ENCODE peak calls at places on chromosomes 6 and 20, in five cellular contexts. W is AG04450, K is astrocyte of the cerebellum, F is GM10248, G is testis. I is an unnamed sample.

GRCh38 chr20:41004561-41005360 is 23.9 kb upstream of the TOP1 start:
- DNase-seq in W (no peak), K (no peak), F (no peak), G (no peak), I (no peak)

GRCh38 chr6:132669690-132670291 is 10.8 kb upstream of the TAAR1 start:
- DNase-seq in W (no peak), K (peak), F (peak), G (no peak), I (no peak)

GRCh38 chr6:42118162-42119001 is 24.0 kb downstream of the C6orf132 start:
- DNase-seq in W (no peak), K (no peak), F (no peak), G (no peak), I (peak)

GRCh38 chr6:97867177-97867576 is 584.2 kb upstream of the MMS22L start:
- DNase-seq in W (no peak), K (no peak), F (no peak), G (no peak), I (no peak)

GRCh38 chr6:135935951-135936601 is 84.6 kb downstream of the PDE7B start:
- DNase-seq in W (no peak), K (no peak), F (no peak), G (no peak), I (peak)

GRCh38 chr20:23116301-23117089 is 30.4 kb upstream of the CD93 start:
- DNase-seq in W (peak), K (no peak), F (no peak), G (no peak), I (no peak)

GRCh38 chr6:160462551-160463109 is 114.5 kb downstream of the SLC22A3 start:
- DNase-seq in W (peak), K (peak), F (peak), G (no peak), I (no peak)

GRCh38 chr20:5150226-5151076 is 23.6 kb downstream of the CDS2 start:
- DNase-seq in W (no peak), K (no peak), F (no peak), G (no peak), I (no peak)

GRCh38 chr6:95581073-95581472 is 3.7 kb downstream of the MANEA start:
- DNase-seq in W (no peak), K (no peak), F (no peak), G (no peak), I (peak)

GRCh38 chr20:59958626-59959025 is 403 bp downstream of the CDH26 start:
- DNase-seq in W (no peak), K (no peak), F (no peak), G (no peak), I (no peak)

GRCh38 chr20:35561671-35562070 is 19.8 kb downstream of the ERGIC3 start:
- DNase-seq in W (no peak), K (no peak), F (no peak), G (no peak), I (no peak)

GRCh38 chr6:41277644-41278043 is 8.8 kb downstream of the TREM1 start:
- DNase-seq in W (no peak), K (no peak), F (no peak), G (no peak), I (no peak)

GRCh38 chr6:40343318-40343886 is 243.8 kb downstream of the LRFN2 start:
- DNase-seq in W (no peak), K (no peak), F (no peak), G (peak), I (no peak)

GRCh38 chr6:113909224-113909856 is 52.2 kb downstream of the MARCKS start:
- DNase-seq in W (peak), K (peak), F (peak), G (no peak), I (peak)

GRCh38 chr6:14017626-14018475 is 93.1 kb downstream of the RNF182 start:
- DNase-seq in W (no peak), K (no peak), F (no peak), G (peak), I (no peak)

GRCh38 chr20:3423126-3423525 is 15.7 kb upstream of the DNAAF9 start:
- DNase-seq in W (no peak), K (no peak), F (no peak), G (no peak), I (no peak)

GRCh38 chr20:20480689-20481088 is 112.8 kb downstream of the INSM1 start:
- DNase-seq in W (no peak), K (peak), F (no peak), G (no peak), I (no peak)

GRCh38 chr6:125002090-125002741 is 40.0 kb downstream of the RNF217 start:
- DNase-seq in W (no peak), K (no peak), F (no peak), G (peak), I (no peak)

GRCh38 chr6:36809933-36810844 is 29.1 kb downstream of the CPNE5 start:
- DNase-seq in W (no peak), K (no peak), F (no peak), G (no peak), I (no peak)

GRCh38 chr20:23626040-23626620 is 11.6 kb downstream of the CST3 start:
- DNase-seq in W (no peak), K (no peak), F (no peak), G (no peak), I (no peak)

GRCh38 chr20:51249781-51250180 is 226.9 kb upstream of the KCNG1 start:
- DNase-seq in W (no peak), K (no peak), F (no peak), G (no peak), I (no peak)

GRCh38 chr6:100658486-100658885 is 193.8 kb upstream of the SIM1 start:
- DNase-seq in W (no peak), K (no peak), F (no peak), G (no peak), I (no peak)

GRCh38 chr6:165231581-165232276 is 77.7 kb downstream of the C6orf118 start:
- DNase-seq in W (no peak), K (peak), F (no peak), G (peak), I (peak)

GRCh38 chr6:87029711-87030314 is 65.1 kb downstream of the CGA start:
- DNase-seq in W (peak), K (peak), F (peak), G (no peak), I (peak)
- TF ChIP-seq CTCF in W (peak), K (peak), F (peak), G (peak), I (peak)

GRCh38 chr6:157645201-157645795 is 177.7 kb upstream of the SNX9 start:
- DNase-seq in W (no peak), K (no peak), F (no peak), G (no peak), I (no peak)

GRCh38 chr6:157641837-157642236 is 181.2 kb upstream of the SNX9 start:
- DNase-seq in W (no peak), K (no peak), F (no peak), G (no peak), I (no peak)

GRCh38 chr6:157642736-157643135 is 180.3 kb upstream of the SNX9 start:
- DNase-seq in W (no peak), K (no peak), F (no peak), G (no peak), I (no peak)

GRCh38 chr6:157646012-157646411 is 177.0 kb upstream of the SNX9 start:
- DNase-seq in W (no peak), K (no peak), F (no peak), G (no peak), I (no peak)

DNA sequence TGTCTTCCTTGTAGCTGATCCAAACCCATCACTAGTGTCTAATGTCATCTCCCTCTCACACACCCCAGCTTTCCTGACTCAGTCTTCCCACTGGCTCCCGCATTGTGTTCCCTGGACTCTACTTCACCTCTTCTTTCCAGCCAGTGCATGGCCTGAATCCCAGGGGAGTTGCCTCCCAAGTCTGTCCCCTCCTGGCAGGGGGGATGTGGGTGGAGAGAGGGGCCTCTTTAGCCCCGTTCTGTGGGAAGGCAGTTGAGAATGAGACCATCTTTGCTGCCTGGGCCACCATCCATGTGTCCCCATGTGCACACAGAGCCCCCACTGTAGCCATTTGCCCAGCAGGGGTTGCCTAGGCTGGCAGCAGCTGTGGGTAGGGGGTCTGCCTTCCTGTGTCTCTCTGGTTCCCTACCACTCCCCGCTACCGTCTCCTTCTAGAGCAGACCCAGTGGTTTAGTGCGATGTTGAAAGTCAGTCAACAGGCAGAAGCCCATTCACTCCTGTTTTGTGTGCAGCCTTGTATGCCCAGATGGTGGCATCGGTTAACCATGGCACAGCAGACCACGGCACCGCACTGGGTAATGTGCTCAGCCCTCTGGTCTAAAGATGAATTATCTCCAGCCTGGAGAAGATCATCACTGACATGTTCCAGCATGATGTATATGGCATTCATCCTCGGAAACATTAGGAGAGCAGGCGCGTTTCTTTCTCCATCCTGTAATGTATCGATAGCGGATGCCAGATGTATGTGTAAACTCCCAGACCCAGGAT is 178.8 kb upstream of the SNX9 start:
- DNase-seq in W (no peak), K (no peak), F (no peak), G (no peak), I (no peak)
- TF ChIP-seq CTCF in W (peak), K (peak), F (no peak), G (no peak), I (peak)

GRCh38 chr20:62623488-62624324 is 18.6 kb upstream of the SLCO4A1 start:
- DNase-seq in W (peak), K (peak), F (peak), G (peak), I (peak)
- TF ChIP-seq CTCF in W (no peak), K (no peak), F (no peak), G (no peak), I (no peak)

GRCh38 chr6:149648148-149649145 is at the start of gene KATNA1:
- DNase-seq in W (peak), K (peak), F (peak), G (peak), I (peak)
- TF ChIP-seq CTCF in W (no peak), K (no peak), F (peak), G (no peak), I (no peak)

GRCh38 chr6:4610256-4610655 is 165.9 kb upstream of the CDYL start:
- DNase-seq in W (no peak), K (peak), F (no peak), G (no peak), I (no peak)

GRCh38 chr6:4607026-4607704 is 169.0 kb upstream of the CDYL start:
- DNase-seq in W (peak), K (peak), F (no peak), G (peak), I (peak)

GRCh38 chr6:4606681-4607025 is 169.6 kb upstream of the CDYL start:
- DNase-seq in W (no peak), K (peak), F (no peak), G (no peak), I (no peak)

GRCh38 chr6:4607793-4608192 is 168.4 kb upstream of the CDYL start:
- DNase-seq in W (no peak), K (peak), F (no peak), G (no peak), I (no peak)

DNA sequence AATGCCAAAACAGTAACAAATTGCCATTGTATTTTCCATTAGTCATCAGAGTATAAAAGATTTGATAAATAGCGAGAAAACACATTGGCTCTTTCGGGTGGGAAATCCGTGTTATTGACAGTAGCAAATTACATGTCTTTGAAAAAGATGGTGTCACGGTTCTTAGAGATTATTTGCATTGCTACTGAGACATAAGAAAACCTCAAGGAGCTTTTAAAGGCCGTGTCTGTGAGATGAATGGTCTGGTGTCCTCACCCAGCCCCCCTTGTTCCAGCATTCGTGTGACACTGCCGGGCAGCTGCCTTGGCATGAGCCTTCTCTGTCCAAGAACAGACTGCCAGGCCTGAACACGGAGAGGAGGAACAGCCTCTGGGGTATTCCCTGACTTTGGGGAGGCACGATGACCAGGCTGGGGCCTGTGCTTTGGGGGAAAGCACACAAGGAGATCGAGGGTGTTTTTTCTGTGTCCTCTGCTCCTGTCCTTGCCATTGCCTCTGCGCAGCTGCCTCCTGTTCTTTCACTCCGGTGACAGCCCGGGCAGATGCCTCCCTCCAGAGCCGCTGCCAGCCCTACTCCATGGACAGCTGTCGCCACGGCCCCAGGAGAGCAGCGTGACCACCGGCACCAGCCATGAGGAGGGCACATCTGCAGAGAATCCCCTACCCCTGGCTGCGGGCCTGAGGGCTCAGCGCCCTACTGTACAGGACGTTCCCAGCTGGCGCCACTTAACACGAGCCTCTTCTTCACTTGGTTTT is 167.7 kb upstream of the CDYL start:
- DNase-seq in W (no peak), K (no peak), F (no peak), G (no peak), I (no peak)
- TF ChIP-seq CTCF in W (no peak), K (no peak), F (no peak), G (no peak), I (no peak)

GRCh38 chr6:33719326-33719987 is 8.0 kb upstream of the UQCC2 start:
- DNase-seq in W (no peak), K (no peak), F (no peak), G (no peak), I (no peak)
- TF ChIP-seq CTCF in W (no peak), K (no peak), F (no peak), G (no peak), I (no peak)

DNA sequence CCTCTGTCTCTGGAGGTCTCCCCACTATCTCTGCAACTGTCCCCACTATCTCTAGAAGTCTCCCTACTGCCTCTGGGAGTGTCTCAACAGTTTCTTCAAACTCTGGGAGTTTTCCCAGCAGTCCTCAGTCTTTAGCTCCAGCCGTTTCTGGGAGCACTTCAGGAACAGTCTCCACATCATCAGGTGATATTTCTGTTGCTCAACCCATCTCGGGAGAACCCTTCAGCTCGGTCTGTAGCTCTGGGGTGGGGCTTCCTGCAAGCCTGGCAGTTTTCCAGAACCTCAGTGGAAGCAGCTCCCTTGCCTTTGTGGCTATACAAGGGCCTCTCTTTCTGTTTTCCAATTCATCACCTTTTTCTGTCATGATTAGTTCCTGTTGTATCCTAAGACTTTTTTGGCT is 3.0 kb upstream of the SFTA2 start:
- DNase-seq in W (no peak), K (no peak), F (no peak), G (no peak), I (no peak)
- TF ChIP-seq CTCF in W (no peak), K (no peak), F (no peak), G (no peak), I (no peak)

GRCh38 chr6:50457351-50457750 is 256.0 kb upstream of the TFAP2D start:
- DNase-seq in W (no peak), K (no peak), F (no peak), G (no peak), I (no peak)

GRCh38 chr6:50449128-50449527 is 264.2 kb upstream of the TFAP2D start:
- DNase-seq in W (no peak), K (no peak), F (no peak), G (no peak), I (no peak)

GRCh38 chr6:50452001-50452400 is 261.3 kb upstream of the TFAP2D start:
- DNase-seq in W (no peak), K (no peak), F (no peak), G (no peak), I (no peak)

GRCh38 chr6:50455029-50455428 is 258.3 kb upstream of the TFAP2D start:
- DNase-seq in W (no peak), K (no peak), F (no peak), G (no peak), I (no peak)
- TF ChIP-seq CTCF in W (no peak), K (no peak), F (no peak), G (no peak), I (no peak)

I was measured in LNCaP clone FGC.